ENCODE peak calls at places on chromosomes 12 and 14, in four cellular contexts. One of them, this sample, is unnamed.

GRCh38 chr12:4444031-4444430 is 1.6 kb downstream of the FGF6 start:
- DNase-seq in GM12878: no peak
- DNase-seq in K562: no peak
- DNase-seq in fibroblast of lung: no peak
- DNase-seq in this sample: no peak

GRCh38 chr14:94538070-94538740 is 23.0 kb upstream of the SERPINA4 start:
- DNase-seq in fibroblast of lung: no peak
- DNase-seq in GM12878: no peak
- DNase-seq in K562: no peak
- DNase-seq in this sample: no peak

GRCh38 chr12:12715459-12716150 is 1.6 kb upstream of the CDKN1B start:
- DNase-seq in K562: peak
- DNase-seq in GM12878: no peak
- DNase-seq in fibroblast of lung: peak
- DNase-seq in this sample: peak

GRCh38 chr12:100926669-100927248 is 132.2 kb downstream of the ANO4 start:
- DNase-seq in fibroblast of lung: peak
- DNase-seq in K562: peak
- DNase-seq in GM12878: no peak
- DNase-seq in this sample: no peak

GRCh38 chr12:132389526-132390286 is 60.3 kb upstream of the GALNT9 start:
- DNase-seq in fibroblast of lung: no peak
- DNase-seq in GM12878: no peak
- DNase-seq in K562: no peak
- DNase-seq in this sample: no peak

GRCh38 chr12:54937376-54937775 is 47.2 kb downstream of the TESPA1 start:
- DNase-seq in K562: no peak
- DNase-seq in fibroblast of lung: no peak
- DNase-seq in GM12878: no peak
- DNase-seq in this sample: no peak

GRCh38 chr14:37201724-37202123 is 4.0 kb downstream of the MIPOL1 start:
- DNase-seq in GM12878: no peak
- DNase-seq in K562: no peak
- DNase-seq in fibroblast of lung: no peak
- DNase-seq in this sample: no peak

GRCh38 chr12:124992874-124993567 is 424 bp upstream of the BRI3BP start:
- DNase-seq in GM12878: peak
- DNase-seq in K562: peak
- DNase-seq in fibroblast of lung: peak
- DNase-seq in this sample: peak

GRCh38 chr14:29144598-29144997 is 378.0 kb downstream of the FOXG1 start:
- DNase-seq in fibroblast of lung: peak
- DNase-seq in K562: no peak
- DNase-seq in GM12878: no peak
- DNase-seq in this sample: no peak

GRCh38 chr12:57511161-57511560 is 9.2 kb downstream of the DDIT3 start:
- DNase-seq in K562: no peak
- DNase-seq in fibroblast of lung: no peak
- DNase-seq in GM12878: no peak
- DNase-seq in this sample: no peak

GRCh38 chr12:26135571-26135970 is 10.7 kb upstream of the BHLHE41 start:
- DNase-seq in K562: no peak
- DNase-seq in GM12878: no peak
- DNase-seq in fibroblast of lung: peak
- DNase-seq in this sample: no peak
- H3K4me2 ChIP-seq in K562: no peak
- H3K4me2 ChIP-seq in GM12878: no peak
- H3K4me2 ChIP-seq in fibroblast of lung: no peak
- H3K4me2 ChIP-seq in this sample: no peak

GRCh38 chr12:62434504-62435336 is 31.9 kb upstream of the MON2 start:
- DNase-seq in GM12878: no peak
- DNase-seq in fibroblast of lung: no peak
- DNase-seq in K562: no peak
- DNase-seq in this sample: no peak
- H3K4me3 ChIP-seq in GM12878: peak
- H3K4me3 ChIP-seq in fibroblast of lung: peak
- H3K4me3 ChIP-seq in K562: peak
- H3K4me3 ChIP-seq in this sample: peak

GRCh38 chr12:121918679-121919038 is 267 bp downstream of the CFAP251 start:
- DNase-seq in GM12878: no peak
- DNase-seq in K562: no peak
- DNase-seq in fibroblast of lung: no peak
- DNase-seq in this sample: peak
- H3K4me2 ChIP-seq in GM12878: peak
- H3K4me2 ChIP-seq in K562: no peak
- H3K4me2 ChIP-seq in fibroblast of lung: peak
- H3K4me2 ChIP-seq in this sample: peak

DNA sequence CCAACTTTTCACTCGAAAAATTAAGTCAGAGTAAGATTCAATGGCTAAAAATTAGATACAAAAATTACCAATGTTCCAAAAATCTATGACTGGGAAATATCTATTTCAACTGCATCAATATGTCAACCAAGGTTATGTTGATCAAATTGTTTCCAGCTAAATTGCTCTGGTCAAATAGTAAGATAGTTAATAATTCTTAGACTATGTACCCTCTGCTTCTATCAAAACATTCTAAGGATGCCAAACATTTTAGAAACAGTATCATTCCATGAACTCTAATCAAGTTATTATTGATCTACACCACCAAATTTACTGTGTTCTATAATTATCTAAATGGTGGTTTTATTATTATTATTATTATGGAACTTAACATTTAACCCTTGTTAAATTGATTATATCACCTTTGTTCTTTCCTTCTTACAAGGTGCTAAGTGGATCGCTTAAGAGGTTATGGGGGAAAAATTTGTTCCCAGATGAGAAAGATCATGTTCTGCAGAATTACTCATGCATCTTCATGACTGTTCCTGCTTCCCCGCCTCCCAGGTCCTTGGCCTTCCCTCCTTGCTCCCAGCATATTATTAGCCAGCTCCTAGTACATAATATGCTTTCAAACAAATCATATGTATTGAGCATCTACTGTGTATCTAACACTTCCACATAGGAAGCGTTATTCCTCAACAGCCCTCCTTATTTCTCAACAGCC is 240.5 kb upstream of the KRR1 start:
- DNase-seq in GM12878: no peak
- DNase-seq in K562: no peak
- DNase-seq in fibroblast of lung: peak
- DNase-seq in this sample: no peak
- H3K4me3 ChIP-seq in GM12878: no peak
- H3K4me3 ChIP-seq in K562: no peak
- H3K4me3 ChIP-seq in fibroblast of lung: no peak
- H3K4me3 ChIP-seq in this sample: no peak

GRCh38 chr12:109531411-109531810 is 41.9 kb downstream of the MMAB start:
- DNase-seq in K562: no peak
- DNase-seq in GM12878: no peak
- DNase-seq in fibroblast of lung: no peak
- DNase-seq in this sample: no peak
- H3K4me2 ChIP-seq in K562: no peak
- H3K4me2 ChIP-seq in GM12878: no peak
- H3K4me2 ChIP-seq in fibroblast of lung: no peak
- H3K4me2 ChIP-seq in this sample: no peak

DNA sequence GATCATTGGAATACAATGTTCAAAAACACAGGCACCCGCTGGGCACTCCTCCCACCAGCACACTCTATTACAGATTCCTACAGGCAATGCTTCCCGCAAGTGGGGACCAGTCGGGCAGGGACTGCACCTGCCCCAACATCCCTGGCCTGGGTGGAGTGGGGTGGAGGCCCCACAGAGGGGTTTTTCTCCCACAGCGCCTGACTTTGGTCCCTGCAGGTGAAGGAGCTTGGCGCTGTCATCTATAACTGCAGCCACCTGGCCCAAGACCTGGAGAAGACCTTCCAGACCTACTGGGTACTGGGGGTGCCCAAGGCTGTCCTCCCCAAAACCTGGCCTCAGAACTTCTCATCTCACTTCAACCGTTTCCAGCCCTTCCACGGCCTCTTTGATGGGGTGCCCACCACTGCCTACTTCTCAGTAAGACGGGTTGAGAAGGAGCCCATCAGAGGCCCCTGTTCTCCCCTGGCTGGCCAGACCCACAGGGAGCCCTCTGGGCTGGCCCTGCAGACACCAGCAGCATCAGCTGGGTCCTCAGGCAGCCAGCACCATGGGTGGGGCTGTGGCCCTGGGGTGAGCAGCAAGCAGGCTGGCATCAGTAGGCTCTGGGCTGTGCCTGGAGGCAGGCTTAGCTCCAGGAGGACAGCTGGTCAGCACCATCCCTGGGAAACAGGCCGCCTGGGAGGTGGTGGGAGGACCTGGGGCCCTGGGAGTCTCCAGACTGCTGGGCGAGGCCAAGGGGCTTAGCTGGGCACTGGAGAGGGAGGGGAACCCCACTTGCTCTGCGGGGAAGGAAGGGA is 6.0 kb downstream of the PLD4 start:
- DNase-seq in GM12878: no peak
- DNase-seq in fibroblast of lung: no peak
- DNase-seq in K562: no peak
- DNase-seq in this sample: no peak
- H3K4me3 ChIP-seq in GM12878: no peak
- H3K4me3 ChIP-seq in fibroblast of lung: no peak
- H3K4me3 ChIP-seq in K562: no peak
- H3K4me3 ChIP-seq in this sample: no peak

This sample was measured in OCI-LY7.